ENCODE peak calls at places on chromosomes 6 and 20, in seven cellular contexts. One of them, this sample, is unnamed.

GRCh38 chr6:81242634-81243033 is 509.8 kb downstream of the TENT5A start:
- DNase-seq in HCT116: no peak
- DNase-seq in PC-3: no peak
- DNase-seq in GM23338: no peak
- DNase-seq in GM23248: peak
- DNase-seq in hepatocyte: no peak
- DNase-seq in MM.1S: no peak
- DNase-seq in this sample: no peak

GRCh38 chr6:119119989-119120388 is 41.5 kb upstream of the FAM184A start:
- DNase-seq in HCT116: no peak
- DNase-seq in GM23248: peak
- DNase-seq in MM.1S: no peak
- DNase-seq in GM23338: no peak
- DNase-seq in PC-3: peak
- DNase-seq in hepatocyte: no peak
- DNase-seq in this sample: no peak

GRCh38 chr6:106381223-106381622 is 20.7 kb downstream of the CRYBG1 start:
- DNase-seq in MM.1S: no peak
- DNase-seq in PC-3: peak
- DNase-seq in hepatocyte: no peak
- DNase-seq in HCT116: no peak
- DNase-seq in GM23338: no peak
- DNase-seq in GM23248: no peak
- DNase-seq in this sample: no peak

GRCh38 chr6:33673847-33674246 is 37.7 kb downstream of the UQCC2 start:
- DNase-seq in PC-3: no peak
- DNase-seq in GM23248: no peak
- DNase-seq in hepatocyte: no peak
- DNase-seq in HCT116: no peak
- DNase-seq in MM.1S: no peak
- DNase-seq in GM23338: no peak
- DNase-seq in this sample: peak

GRCh38 chr6:130057495-130057894 is 39.1 kb downstream of the L3MBTL3 start:
- DNase-seq in MM.1S: no peak
- DNase-seq in GM23338: no peak
- DNase-seq in HCT116: no peak
- DNase-seq in PC-3: no peak
- DNase-seq in hepatocyte: no peak
- DNase-seq in GM23248: no peak
- DNase-seq in this sample: no peak

GRCh38 chr6:6332873-6333272 is 12.4 kb upstream of the F13A1 start:
- DNase-seq in MM.1S: peak
- DNase-seq in GM23338: no peak
- DNase-seq in GM23248: no peak
- DNase-seq in hepatocyte: no peak
- DNase-seq in PC-3: no peak
- DNase-seq in HCT116: no peak
- DNase-seq in this sample: no peak

GRCh38 chr6:44096615-44097014 is 30.6 kb downstream of the MRPL14 start:
- DNase-seq in PC-3: peak
- DNase-seq in GM23338: peak
- DNase-seq in HCT116: peak
- DNase-seq in hepatocyte: peak
- DNase-seq in MM.1S: peak
- DNase-seq in GM23248: peak
- DNase-seq in this sample: peak

GRCh38 chr20:23115823-23116222 is 29.7 kb upstream of the CD93 start:
- DNase-seq in PC-3: no peak
- DNase-seq in GM23338: no peak
- DNase-seq in HCT116: no peak
- DNase-seq in GM23248: peak
- DNase-seq in hepatocyte: no peak
- DNase-seq in MM.1S: no peak
- DNase-seq in this sample: no peak

GRCh38 chr6:129750390-129750789 is 40.4 kb upstream of the ARHGAP18 start:
- DNase-seq in hepatocyte: no peak
- DNase-seq in GM23338: no peak
- DNase-seq in HCT116: no peak
- DNase-seq in MM.1S: no peak
- DNase-seq in GM23248: no peak
- DNase-seq in PC-3: no peak
- DNase-seq in this sample: no peak

GRCh38 chr6:73879466-73879865 is 183.5 kb downstream of the CD109 start:
- DNase-seq in GM23338: no peak
- DNase-seq in GM23248: no peak
- DNase-seq in MM.1S: no peak
- DNase-seq in hepatocyte: peak
- DNase-seq in PC-3: no peak
- DNase-seq in HCT116: no peak
- DNase-seq in this sample: no peak

GRCh38 chr6:282867-283416 is 9.3 kb upstream of the DUSP22 start:
- DNase-seq in HCT116: no peak
- DNase-seq in PC-3: no peak
- DNase-seq in GM23338: no peak
- DNase-seq in hepatocyte: no peak
- DNase-seq in MM.1S: no peak
- DNase-seq in GM23248: no peak
- DNase-seq in this sample: no peak

GRCh38 chr6:157253017-157253416 is 70.3 kb downstream of the TMEM242 start:
- DNase-seq in GM23338: no peak
- DNase-seq in HCT116: no peak
- DNase-seq in GM23248: no peak
- DNase-seq in MM.1S: no peak
- DNase-seq in hepatocyte: no peak
- DNase-seq in PC-3: no peak
- DNase-seq in this sample: no peak

GRCh38 chr20:1674361-1674760 is 16.8 kb upstream of the SIRPG start:
- DNase-seq in GM23338: no peak
- DNase-seq in HCT116: no peak
- DNase-seq in PC-3: no peak
- DNase-seq in MM.1S: no peak
- DNase-seq in GM23248: no peak
- DNase-seq in hepatocyte: no peak
- DNase-seq in this sample: no peak

GRCh38 chr6:40195751-40196518 is 261.7 kb upstream of the MOCS1 start:
- DNase-seq in PC-3: no peak
- DNase-seq in MM.1S: no peak
- DNase-seq in GM23248: no peak
- DNase-seq in hepatocyte: no peak
- DNase-seq in HCT116: no peak
- DNase-seq in GM23338: no peak
- DNase-seq in this sample: no peak

GRCh38 chr6:127031511-127031910 is 87.0 kb upstream of the RSPO3 start:
- DNase-seq in GM23338: no peak
- DNase-seq in MM.1S: no peak
- DNase-seq in hepatocyte: no peak
- DNase-seq in PC-3: no peak
- DNase-seq in GM23248: no peak
- DNase-seq in HCT116: no peak
- DNase-seq in this sample: no peak

GRCh38 chr20:62947532-62948300 is 4.8 kb upstream of the SLC17A9 start:
- DNase-seq in HCT116: no peak
- DNase-seq in GM23338: no peak
- DNase-seq in MM.1S: no peak
- DNase-seq in hepatocyte: no peak
- DNase-seq in GM23248: no peak
- DNase-seq in PC-3: no peak
- DNase-seq in this sample: no peak

GRCh38 chr6:111586554-111586953 is 19.1 kb downstream of the TRAF3IP2 start:
- DNase-seq in PC-3: no peak
- DNase-seq in GM23338: no peak
- DNase-seq in GM23248: no peak
- DNase-seq in HCT116: no peak
- DNase-seq in hepatocyte: no peak
- DNase-seq in MM.1S: peak
- DNase-seq in this sample: no peak

GRCh38 chr6:151388997-151389639 is 2.2 kb downstream of the ZBTB2 start:
- DNase-seq in HCT116: no peak
- DNase-seq in GM23248: no peak
- DNase-seq in hepatocyte: peak
- DNase-seq in PC-3: no peak
- DNase-seq in GM23338: no peak
- DNase-seq in MM.1S: no peak
- DNase-seq in this sample: no peak
- TF ChIP-seq EZH2phosphoT487 in HCT116: no peak
- TF ChIP-seq EZH2phosphoT487 in GM23248: no peak
- TF ChIP-seq EZH2phosphoT487 in hepatocyte: no peak
- TF ChIP-seq EZH2phosphoT487 in PC-3: no peak
- TF ChIP-seq EZH2phosphoT487 in GM23338: no peak
- TF ChIP-seq EZH2phosphoT487 in MM.1S: no peak
- TF ChIP-seq EZH2phosphoT487 in this sample: no peak

GRCh38 chr20:21516861-21517565 is 3.1 kb upstream of the NKX2-2 start:
- DNase-seq in HCT116: no peak
- DNase-seq in PC-3: no peak
- DNase-seq in hepatocyte: no peak
- DNase-seq in GM23338: peak
- DNase-seq in GM23248: no peak
- DNase-seq in MM.1S: no peak
- DNase-seq in this sample: peak

GRCh38 chr20:21518292-21518991 is 4.6 kb upstream of the NKX2-2 start:
- DNase-seq in GM23338: peak
- DNase-seq in GM23248: no peak
- DNase-seq in MM.1S: no peak
- DNase-seq in PC-3: no peak
- DNase-seq in hepatocyte: no peak
- DNase-seq in HCT116: no peak
- DNase-seq in this sample: peak

GRCh38 chr20:21519136-21519584 is 5.3 kb upstream of the NKX2-2 start:
- DNase-seq in PC-3: no peak
- DNase-seq in MM.1S: no peak
- DNase-seq in hepatocyte: no peak
- DNase-seq in GM23338: peak
- DNase-seq in HCT116: no peak
- DNase-seq in GM23248: no peak
- DNase-seq in this sample: peak

GRCh38 chr20:21516180-21516567 is 2.3 kb upstream of the NKX2-2 start:
- DNase-seq in HCT116: no peak
- DNase-seq in PC-3: no peak
- DNase-seq in MM.1S: no peak
- DNase-seq in hepatocyte: no peak
- DNase-seq in GM23338: no peak
- DNase-seq in GM23248: no peak
- DNase-seq in this sample: peak

GRCh38 chr20:21517566-21518277 is 3.9 kb upstream of the NKX2-2 start:
- DNase-seq in HCT116: no peak
- DNase-seq in GM23248: no peak
- DNase-seq in MM.1S: no peak
- DNase-seq in GM23338: peak
- DNase-seq in PC-3: no peak
- DNase-seq in hepatocyte: no peak
- DNase-seq in this sample: peak
- TF ChIP-seq EZH2 in HCT116: no peak
- TF ChIP-seq EZH2 in GM23248: no peak
- TF ChIP-seq EZH2 in MM.1S: no peak
- TF ChIP-seq EZH2 in GM23338: no peak
- TF ChIP-seq EZH2 in PC-3: no peak
- TF ChIP-seq EZH2 in hepatocyte: peak
- TF ChIP-seq EZH2 in this sample: peak

GRCh38 chr6:13494137-13494536 is 6.7 kb upstream of the GFOD1 start:
- DNase-seq in hepatocyte: no peak
- DNase-seq in MM.1S: no peak
- DNase-seq in HCT116: no peak
- DNase-seq in GM23338: no peak
- DNase-seq in GM23248: no peak
- DNase-seq in PC-3: no peak
- DNase-seq in this sample: no peak

GRCh38 chr6:13493147-13493546 is 5.7 kb upstream of the GFOD1 start:
- DNase-seq in MM.1S: no peak
- DNase-seq in hepatocyte: no peak
- DNase-seq in GM23338: no peak
- DNase-seq in GM23248: no peak
- DNase-seq in PC-3: no peak
- DNase-seq in HCT116: no peak
- DNase-seq in this sample: no peak

GRCh38 chr6:13490402-13490801 is 3.0 kb upstream of the GFOD1 start:
- DNase-seq in hepatocyte: no peak
- DNase-seq in GM23338: no peak
- DNase-seq in HCT116: no peak
- DNase-seq in PC-3: no peak
- DNase-seq in MM.1S: no peak
- DNase-seq in GM23248: no peak
- DNase-seq in this sample: no peak

GRCh38 chr6:13492357-13492756 is 5.0 kb upstream of the GFOD1 start:
- DNase-seq in GM23338: no peak
- DNase-seq in MM.1S: no peak
- DNase-seq in GM23248: no peak
- DNase-seq in HCT116: no peak
- DNase-seq in PC-3: no peak
- DNase-seq in hepatocyte: no peak
- DNase-seq in this sample: no peak

GRCh38 chr6:13491538-13491937 is 4.1 kb upstream of the GFOD1 start:
- DNase-seq in MM.1S: no peak
- DNase-seq in GM23338: no peak
- DNase-seq in hepatocyte: no peak
- DNase-seq in PC-3: no peak
- DNase-seq in GM23248: no peak
- DNase-seq in HCT116: no peak
- DNase-seq in this sample: no peak
- TF ChIP-seq EZH2phosphoT487 in MM.1S: no peak
- TF ChIP-seq EZH2phosphoT487 in GM23338: no peak
- TF ChIP-seq EZH2phosphoT487 in hepatocyte: no peak
- TF ChIP-seq EZH2phosphoT487 in PC-3: no peak
- TF ChIP-seq EZH2phosphoT487 in GM23248: no peak
- TF ChIP-seq EZH2phosphoT487 in HCT116: no peak
- TF ChIP-seq EZH2phosphoT487 in this sample: no peak

DNA sequence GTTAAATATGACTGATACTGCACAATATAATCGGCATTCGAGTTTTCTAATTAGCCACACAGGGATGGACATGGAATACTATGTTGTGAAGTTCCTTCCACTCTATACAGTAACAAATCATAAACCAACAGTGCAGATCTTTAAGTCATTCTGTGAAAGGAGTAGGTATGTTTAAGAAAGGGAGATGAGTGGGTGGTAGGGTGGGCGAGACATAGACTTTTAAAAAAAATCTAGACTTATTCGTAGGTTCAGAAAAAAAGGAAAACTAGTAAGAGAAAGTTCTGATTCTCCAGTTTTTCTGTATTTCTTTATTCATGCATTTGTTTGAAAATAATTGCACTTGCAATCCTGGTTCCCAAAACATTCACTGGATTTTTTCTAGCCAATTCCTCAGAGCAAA is 61.8 kb downstream of the SYNDIG1 start:
- DNase-seq in PC-3: no peak
- DNase-seq in MM.1S: no peak
- DNase-seq in GM23248: no peak
- DNase-seq in GM23338: no peak
- DNase-seq in HCT116: no peak
- DNase-seq in hepatocyte: no peak
- DNase-seq in this sample: no peak
- TF ChIP-seq EZH2 in PC-3: no peak
- TF ChIP-seq EZH2 in MM.1S: no peak
- TF ChIP-seq EZH2 in GM23248: no peak
- TF ChIP-seq EZH2 in GM23338: no peak
- TF ChIP-seq EZH2 in HCT116: no peak
- TF ChIP-seq EZH2 in hepatocyte: no peak
- TF ChIP-seq EZH2 in this sample: no peak

This sample was measured in neural progenitor cell.